ENCODE peak calls at places on chromosome 18, in seven cellular contexts. M is iris pigment epithelial cell, J is dermis blood vessel endothelial cell, Z is Calu3, D is choroid plexus epithelial cell, I is epithelial cell of esophagus, W is putamen. R is an unnamed sample.

GRCh38 chr18:37482433-37482832 is 83.2 kb downstream of the CELF4 start:
- DNase-seq in J (no peak), D (no peak), Z (no peak), W (no peak), I (no peak), M (no peak), R (no peak)

GRCh38 chr18:10475633-10476388 is 21.4 kb downstream of the APCDD1 start:
- DNase-seq in W (peak; percentile 64), M (no peak), I (no peak), J (no peak), Z (no peak), D (no peak), R (no peak)

GRCh38 chr18:59461171-59461570 is 102.1 kb upstream of the LMAN1 start:
- DNase-seq in D (no peak), I (peak; percentile 70), Z (no peak), W (no peak), J (no peak), M (no peak), R (no peak)

GRCh38 chr18:5986257-5986909 is 91.1 kb upstream of the TMEM200C start:
- DNase-seq in M (no peak), D (no peak), J (no peak), W (no peak), Z (no peak), I (no peak), R (no peak)

GRCh38 chr18:41395695-41396094 is 559.3 kb upstream of the PIK3C3 start:
- DNase-seq in I (peak; percentile 28), D (peak; percentile 27), M (peak; percentile 26), Z (no peak), W (no peak), J (no peak), R (no peak)

GRCh38 chr18:32770651-32771168 is 2.1 kb downstream of the KLHL14 start:
- DNase-seq in Z (no peak), J (no peak), D (no peak), M (no peak), I (no peak), W (no peak), R (no peak)

GRCh38 chr18:68418881-68419280 is 296.0 kb downstream of the TMX3 start:
- DNase-seq in D (peak; percentile 63), W (no peak), M (peak; percentile 88), J (no peak), I (peak; percentile 68), Z (no peak), R (no peak)

GRCh38 chr18:56575819-56576663 is 62.4 kb downstream of the TXNL1 start:
- DNase-seq in W (peak; percentile 57), J (peak; percentile 83), I (peak; percentile 60), D (peak; percentile 82), M (peak; percentile 72), Z (peak; percentile 40), R (peak; percentile 48)

GRCh38 chr18:77207540-77207939 is 42.1 kb upstream of the GALR1 start:
- DNase-seq in J (peak; percentile 84), D (peak; percentile 93), Z (peak; percentile 87), M (peak; percentile 87), I (peak; percentile 48), W (peak; percentile 11), R (no peak)

GRCh38 chr18:61732854-61733253 is 160.0 kb downstream of the RNF152 start:
- DNase-seq in D (no peak), W (no peak), I (no peak), J (no peak), M (no peak), Z (no peak), R (no peak)

R was measured in neuronal stem cell.